ENCODE peak calls at places on chromosomes 7 and 10, in eight cellular contexts. N is activated T-cell treated with anti-CD3 and anti-CD28 coated beads for 1 hour, Q is kidney tubule cell, X is NCI-H1417 treated with DMSO at 0.1 percent for 48 hours, H is ureter, A is EH, L is epithelial cell of prostate, G is PC-9. M is an unnamed sample.

GRCh38 chr10:33265621-33266020 is 68.8 kb downstream of the NRP1 start:
- DNase-seq in N (no peak), Q (no peak), X (no peak), H (no peak), A (no peak), L (no peak), G (no peak), M (no peak)

GRCh38 chr10:35433851-35434426 is 97.6 kb downstream of the CCNY start:
- DNase-seq in N (no peak), Q (peak; percentile 78), X (no peak), H (no peak), A (peak; percentile 34), L (no peak), G (peak; percentile 48), M (no peak)

GRCh38 chr7:137846588-137847417 is at the start of gene DGKI:
- DNase-seq in N (no peak), Q (peak; percentile 28), X (peak; percentile 15), H (peak; percentile 44), A (peak; percentile 30), L (no peak), G (no peak), M (no peak)

GRCh38 chr10:131022981-131023380 is 288.5 kb downstream of the TCERG1L start:
- DNase-seq in N (no peak), Q (no peak), X (no peak), H (no peak), A (no peak), L (no peak), G (no peak), M (no peak)

GRCh38 chr10:21315321-21316220 is 209.9 kb downstream of the SKIDA1 start:
- DNase-seq in N (no peak), Q (peak; percentile 96), X (no peak), H (peak; percentile 89), A (peak; percentile 92), L (peak; percentile 59), G (peak; percentile 44), M (no peak)

GRCh38 chr7:85184599-85185354 is 2.1 kb downstream of the SEMA3D start:
- DNase-seq in N (no peak), Q (peak; percentile 6), X (no peak), H (peak; percentile 57), A (peak; percentile 71), L (no peak), G (no peak), M (no peak)

GRCh38 chr7:66376264-66376945 is 171.3 kb downstream of the TPST1 start:
- DNase-seq in N (no peak), Q (no peak), X (no peak), H (no peak), A (no peak), L (no peak), G (no peak), M (no peak)

GRCh38 chr7:44383566-44383965 is 58.2 kb upstream of the CAMK2B start:
- DNase-seq in N (no peak), Q (peak; percentile 14), X (no peak), H (peak; percentile 23), A (peak; percentile 90), L (no peak), G (no peak), M (no peak)

GRCh38 chr7:40758590-40758989 is 623.8 kb downstream of the SUGCT start:
- DNase-seq in N (no peak), Q (no peak), X (no peak), H (no peak), A (no peak), L (no peak), G (no peak), M (no peak)